ENCODE peak calls at places on chromosomes 7 and 10, in eight cellular contexts. X is right cardiac atrium, S is NCI-H2171 treated with DMSO at 0.1 percent for 48 hours, U is EH, R is PC-9, E is activated T-cell treated with anti-CD3 and anti-CD28 coated beads for 1 hour, D is EL, O is retina. M is an unnamed sample.

GRCh38 chr7:33868151-33868550 is 37.2 kb upstream of the BMPER start:
- DNase-seq in X (no peak), S (no peak), U (peak), R (no peak), E (no peak), D (peak), O (no peak), M (no peak)

GRCh38 chr10:33163941-33164824 is 170.3 kb downstream of the NRP1 start:
- DNase-seq in X (no peak), S (no peak), U (peak), R (no peak), E (no peak), D (peak), O (no peak), M (no peak)

GRCh38 chr10:46525824-46526681 is 30.4 kb downstream of the GPRIN2 start:
- DNase-seq in X (no peak), S (no peak), U (no peak), R (no peak), E (no peak), D (no peak), O (no peak), M (peak)

GRCh38 chr7:114439581-114439980 is 25.0 kb downstream of the FOXP2 start:
- DNase-seq in X (no peak), S (peak), U (no peak), R (no peak), E (no peak), D (no peak), O (no peak), M (no peak)

GRCh38 chr7:24341677-24342076 is 57.7 kb downstream of the NPY start:
- DNase-seq in X (no peak), S (no peak), U (peak), R (no peak), E (no peak), D (no peak), O (no peak), M (no peak)

GRCh38 chr7:17009007-17009719 is 127.4 kb upstream of the AGR3 start:
- DNase-seq in X (no peak), S (no peak), U (peak), R (no peak), E (no peak), D (peak), O (no peak), M (no peak)

GRCh38 chr10:120735773-120736371 is 115.3 kb upstream of the WDR11 start:
- DNase-seq in X (no peak), S (peak), U (peak), R (no peak), E (no peak), D (peak), O (no peak), M (no peak)

GRCh38 chr7:83271212-83272099 is 108.8 kb upstream of the PCLO start:
- DNase-seq in X (no peak), S (peak), U (peak), R (no peak), E (no peak), D (peak), O (no peak), M (no peak)

GRCh38 chr10:35783305-35783838 is 141.3 kb upstream of the FZD8 start:
- DNase-seq in X (no peak), S (no peak), U (peak), R (no peak), E (no peak), D (no peak), O (peak), M (no peak)

GRCh38 chr10:116719712-116720111 is 22.7 kb downstream of the HSPA12A start:
- DNase-seq in X (no peak), S (no peak), U (peak), R (no peak), E (no peak), D (no peak), O (no peak), M (no peak)

GRCh38 chr10:71458387-71458786 is 61.7 kb downstream of the CDH23 start:
- DNase-seq in X (no peak), S (no peak), U (no peak), R (no peak), E (no peak), D (no peak), O (no peak), M (no peak)

GRCh38 chr7:94654764-94655561 is 970 bp downstream of the SGCE start:
- DNase-seq in X (peak), S (peak), U (peak), R (peak), E (no peak), D (peak), O (peak), M (peak)

M was measured in uterus.